ENCODE peak calls at places on chromosomes 4 and X, in four cellular contexts. O is HCT116, J is H1, T is K562. K is an unnamed sample.

GRCh38 chr4:189921058-189921457 is 19.6 kb upstream of the FRG1 start:
- DNase-seq in O (no peak), J (no peak), T (no peak), K (no peak)

GRCh38 chr4:111464251-111465045 is 680.8 kb upstream of the FAM241A start:
- DNase-seq in T (no peak), J (no peak), O (no peak), K (no peak)

GRCh38 chr4:10816571-10816970 is 132.0 kb upstream of the CLNK start:
- DNase-seq in O (no peak), J (no peak), T (no peak), K (no peak)

GRCh38 chr4:41509411-41510008 is 28.4 kb upstream of the LIMCH1 start:
- DNase-seq in J (no peak), T (no peak), O (no peak), K (no peak)

GRCh38 chr4:64584981-64585557 is 175.8 kb upstream of the TECRL start:
- DNase-seq in O (peak), T (peak), J (no peak), K (peak)

GRCh38 chr4:181784881-181785280 is 458.3 kb upstream of the TENM3 start:
- DNase-seq in O (no peak), J (no peak), T (no peak), K (no peak)

GRCh38 chrX:71143508-71143907 is 1.1 kb upstream of the NLGN3 start:
- DNase-seq in J (no peak), T (no peak), O (no peak), K (no peak)

GRCh38 chr4:168791376-168791775 is 218.7 kb downstream of the CBR4 start:
- DNase-seq in T (no peak), J (no peak), O (no peak), K (no peak)

GRCh38 chr4:89753601-89754066 is 83.3 kb downstream of the SNCA start:
- DNase-seq in O (peak), J (no peak), T (no peak), K (peak)

GRCh38 chr4:89751416-89751815 is 85.5 kb downstream of the SNCA start:
- DNase-seq in J (no peak), O (no peak), T (no peak), K (no peak)

GRCh38 chr4:89755210-89755609 is 81.8 kb downstream of the SNCA start:
- DNase-seq in O (no peak), T (no peak), J (no peak), K (no peak)

GRCh38 chr4:89754531-89754930 is 82.4 kb downstream of the SNCA start:
- DNase-seq in J (no peak), T (no peak), O (no peak), K (no peak)

GRCh38 chr4:89752932-89753598 is 83.9 kb downstream of the SNCA start:
- DNase-seq in T (no peak), J (no peak), O (no peak), K (peak)
- TF ChIP-seq MAX in T (no peak), J (no peak), O (no peak), K (peak)

GRCh38 chr4:6834867-6835266 is 52.3 kb downstream of the KIAA0232 start:
- DNase-seq in O (no peak), T (no peak), J (no peak), K (no peak)
- TF ChIP-seq RAD21 in O (no peak), T (no peak), J (no peak), K (no peak)

GRCh38 chrX:1853916-1854315 is 239.1 kb downstream of the ASMT start:
- DNase-seq in O (no peak), J (no peak), T (no peak), K (no peak)

GRCh38 chrX:1852082-1852481 is 237.2 kb downstream of the ASMT start:
- DNase-seq in T (no peak), O (no peak), J (no peak), K (no peak)

GRCh38 chrX:1851527-1851926 is 236.7 kb downstream of the ASMT start:
- DNase-seq in J (no peak), O (no peak), T (no peak), K (no peak)

GRCh38 chrX:1853447-1853846 is 238.6 kb downstream of the ASMT start:
- DNase-seq in O (no peak), J (no peak), T (no peak), K (no peak)
- TF ChIP-seq JUND in O (no peak), J (no peak), T (no peak), K (no peak)

GRCh38 chr4:89111833-89112563 is 665 bp downstream of the TIGD2 start:
- DNase-seq in O (no peak), T (peak), J (no peak), K (peak)
- TF ChIP-seq MAX in O (no peak), T (no peak), J (no peak), K (no peak)

GRCh38 chrX:43500996-43501694 is 155.0 kb upstream of the MAOA start:
- DNase-seq in T (no peak), J (no peak), O (no peak), K (peak)

GRCh38 chrX:43510194-43510593 is 145.9 kb upstream of the MAOA start:
- DNase-seq in T (no peak), O (no peak), J (no peak), K (no peak)

GRCh38 chrX:43508694-43509093 is 147.4 kb upstream of the MAOA start:
- DNase-seq in T (no peak), J (no peak), O (no peak), K (no peak)

GRCh38 chrX:43504394-43504793 is 151.7 kb upstream of the MAOA start:
- DNase-seq in O (no peak), J (no peak), T (no peak), K (no peak)

GRCh38 chrX:43505759-43506158 is 150.3 kb upstream of the MAOA start:
- DNase-seq in T (no peak), O (no peak), J (no peak), K (no peak)
- TF ChIP-seq RAD21 in T (no peak), O (no peak), J (no peak), K (no peak)

K was measured in SK-N-SH.